ENCODE peak calls at places on chromosomes 13 and 19, in seven cellular contexts. G is DND-41, E is MM.1S, Q is IMR-90, L is SK-N-SH, F is endodermal cell, K is kidney. U is an unnamed sample.
A peak's percentile ranks its signal among the peaks of the same experiment; 100 is the strongest.

GRCh38 chr13:48266967-48267639 is 34.1 kb downstream of the ITM2B start:
- DNase-seq in G (no peak), E (no peak), Q (peak; percentile 6), L (no peak), F (no peak), K (no peak), U (no peak)

GRCh38 chr19:42433503-42434260 is 6.5 kb upstream of the LIPE start:
- DNase-seq in G (peak; percentile 39), E (peak; percentile 68), Q (peak; percentile 14), L (no peak), F (peak; percentile 93), K (peak; percentile 90), U (peak; percentile 97)

GRCh38 chr13:111874981-111875380 is 192.0 kb upstream of the SOX1 start:
- DNase-seq in G (no peak), E (no peak), Q (no peak), L (no peak), F (peak; percentile 18), K (no peak), U (no peak)

GRCh38 chr13:32947886-32948285 is 68.3 kb upstream of the KL start:
- DNase-seq in G (no peak), E (no peak), Q (no peak), L (peak; percentile 69), F (no peak), K (no peak), U (no peak)

GRCh38 chr13:27678306-27679040 is 56.8 kb downstream of the POLR1D start:
- DNase-seq in G (no peak), E (no peak), Q (peak; percentile 48), L (no peak), F (peak; percentile 50), K (no peak), U (peak; percentile 22)

GRCh38 chr13:31756346-31756745 is 17.0 kb downstream of the RXFP2 start:
- DNase-seq in G (no peak), E (no peak), Q (peak; percentile 94), L (no peak), F (no peak), K (no peak), U (no peak)

GRCh38 chr19:2755448-2755705 is 15.6 kb upstream of the SLC39A3 start:
- DNase-seq in G (no peak), E (no peak), Q (no peak), L (no peak), F (no peak), K (no peak), U (no peak)

GRCh38 chr13:106407338-106407737 is 128.1 kb downstream of the EFNB2 start:
- DNase-seq in G (no peak), E (no peak), Q (no peak), L (no peak), F (no peak), K (no peak), U (no peak)

GRCh38 chr13:105925496-105925895 is 610.0 kb downstream of the EFNB2 start:
- DNase-seq in G (no peak), E (no peak), Q (peak; percentile 83), L (no peak), F (no peak), K (no peak), U (no peak)

GRCh38 chr19:32691952-32692726 is 518 bp downstream of the NUDT19 start:
- DNase-seq in G (peak; percentile 67), E (peak; percentile 66), Q (peak; percentile 69), L (peak; percentile 81), F (peak; percentile 85), K (peak; percentile 88), U (peak; percentile 60)

GRCh38 chr19:13985771-13986347 is 20.3 kb downstream of the RFX1 start:
- DNase-seq in G (no peak), E (peak; percentile 35), Q (no peak), L (no peak), F (no peak), K (no peak), U (no peak)

GRCh38 chr13:95204231-95204765 is 97.0 kb downstream of the ABCC4 start:
- DNase-seq in G (no peak), E (no peak), Q (no peak), L (no peak), F (no peak), K (no peak), U (no peak)

GRCh38 chr13:34352958-34353357 is 535.0 kb downstream of the RFC3 start:
- DNase-seq in G (no peak), E (no peak), Q (peak; percentile 18), L (no peak), F (no peak), K (no peak), U (no peak)

GRCh38 chr19:57302020-57302465 is 18.2 kb upstream of the ZNF543 start:
- DNase-seq in G (no peak), E (no peak), Q (peak; percentile 95), L (no peak), F (no peak), K (no peak), U (no peak)

GRCh38 chr19:54186934-54187381 is 2.4 kb downstream of the MBOAT7 start:
- DNase-seq in G (no peak), E (no peak), Q (no peak), L (no peak), F (no peak), K (peak; percentile 74), U (peak; percentile 90)

GRCh38 chr13:50129923-50130685 is 114.9 kb downstream of the KCNRG start:
- DNase-seq in G (no peak), E (no peak), Q (no peak), L (peak; percentile 77), F (peak; percentile 82), K (peak; percentile 82), U (peak; percentile 29)

GRCh38 chr13:50129065-50129922 is 114.0 kb downstream of the KCNRG start:
- DNase-seq in G (no peak), E (peak; percentile 60), Q (no peak), L (no peak), F (no peak), K (peak; percentile 79), U (no peak)

GRCh38 chr13:50127726-50128291 is 112.6 kb downstream of the KCNRG start:
- DNase-seq in G (no peak), E (no peak), Q (no peak), L (no peak), F (peak; percentile 73), K (peak; percentile 80), U (peak; percentile 25)

GRCh38 chr13:50127017-50127725 is 111.9 kb downstream of the KCNRG start:
- DNase-seq in G (no peak), E (no peak), Q (peak; percentile 50), L (no peak), F (peak; percentile 77), K (peak; percentile 86), U (peak; percentile 52)

DNA sequence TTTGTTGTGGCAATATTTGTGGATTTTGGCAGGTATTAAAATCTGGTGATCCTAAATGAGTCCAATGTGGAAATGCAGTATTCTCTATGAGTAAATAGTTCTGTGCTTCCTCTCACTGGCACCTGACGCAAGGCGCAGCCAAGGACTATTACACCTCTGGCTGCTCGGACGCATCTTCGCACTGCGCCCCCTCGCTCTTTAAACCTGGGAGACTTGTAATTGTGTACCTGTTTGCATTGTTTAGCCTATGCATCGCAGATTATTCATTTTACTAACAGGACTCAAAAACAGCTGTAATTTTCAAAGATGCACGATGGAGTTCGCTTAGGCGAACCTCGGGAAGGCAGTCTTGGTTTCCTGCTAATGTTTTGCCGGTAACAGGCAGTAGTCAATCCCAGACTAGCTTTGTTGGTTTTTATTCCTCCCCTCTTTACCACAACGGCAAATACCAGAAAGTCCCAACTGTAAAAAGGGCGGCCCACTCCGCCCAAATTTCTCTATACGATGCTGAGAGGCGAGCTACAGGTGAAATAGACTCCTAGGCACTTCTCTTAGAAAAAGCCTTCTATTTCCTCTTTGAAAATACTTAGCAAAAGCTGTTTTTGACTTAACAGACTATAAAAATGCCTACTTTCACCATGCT is 113.3 kb downstream of the KCNRG start:
- DNase-seq in G (no peak), E (peak; percentile 34), Q (no peak), L (no peak), F (peak; percentile 65), K (peak; percentile 46), U (no peak)
- H3K4me1 ChIP-seq in G (peaks cover 22% of the 10 kb centered on the region), E (peaks cover 22% of the 10 kb centered on the region), Q (peaks cover 6% of the 10 kb centered on the region), L (peaks cover 8% of the 10 kb centered on the region), F (peaks cover 23% of the 10 kb centered on the region), K (peaks cover 16% of the 10 kb centered on the region), U (peaks cover 29% of the 10 kb centered on the region)

GRCh38 chr19:861099-861755 is 1.8 kb downstream of the CFD start:
- DNase-seq in G (no peak), E (no peak), Q (no peak), L (no peak), F (no peak), K (no peak), U (no peak)

GRCh38 chr19:861756-862528 is 2.5 kb downstream of the CFD start:
- DNase-seq in G (peak; percentile 60), E (peak; percentile 66), Q (no peak), L (peak; percentile 95), F (peak; percentile 97), K (peak; percentile 89), U (peak; percentile 76)

GRCh38 chr19:858868-859843 is at the start of gene CFD:
- DNase-seq in G (no peak), E (no peak), Q (no peak), L (peak; percentile 51), F (no peak), K (peak; percentile 87), U (peak; percentile 58)

GRCh38 chr19:862529-863304 is 3.3 kb downstream of the CFD start:
- DNase-seq in G (peak; percentile 60), E (peak; percentile 73), Q (peak; percentile 17), L (peak; percentile 91), F (peak; percentile 95), K (peak; percentile 92), U (peak; percentile 74)

GRCh38 chr19:860481-861098 is 1.1 kb downstream of the CFD start:
- DNase-seq in G (peak; percentile 53), E (peak; percentile 69), Q (peak; percentile 75), L (peak; percentile 83), F (peak; percentile 80), K (peak; percentile 93), U (peak; percentile 71)
- H3K9ac ChIP-seq in G (no peak overlapping the region), E (no peak overlapping the region), Q (no peak overlapping the region), L (no peak overlapping the region), F (no peak overlapping the region), K (no peak overlapping the region), U (peak overlapping the region; percentile 76)

GRCh38 chr13:101298517-101298916 is 117.8 kb downstream of the NALCN start:
- DNase-seq in G (no peak), E (no peak), Q (no peak), L (no peak), F (no peak), K (no peak), U (no peak)

GRCh38 chr13:101301053-101301452 is 115.3 kb downstream of the NALCN start:
- DNase-seq in G (no peak), E (no peak), Q (no peak), L (no peak), F (peak; percentile 57), K (no peak), U (no peak)

GRCh38 chr13:101292711-101293110 is 123.6 kb downstream of the NALCN start:
- DNase-seq in G (no peak), E (no peak), Q (peak; percentile 60), L (no peak), F (no peak), K (no peak), U (no peak)

GRCh38 chr13:101300531-101300930 is 115.8 kb downstream of the NALCN start:
- DNase-seq in G (no peak), E (no peak), Q (no peak), L (no peak), F (no peak), K (no peak), U (no peak)

GRCh38 chr13:101297794-101298193 is 118.5 kb downstream of the NALCN start:
- DNase-seq in G (no peak), E (no peak), Q (no peak), L (no peak), F (no peak), K (no peak), U (no peak)
- TF ChIP-seq CTCF in G (no peak), E (no peak), Q (no peak), L (no peak), F (no peak), K (no peak), U (no peak)

GRCh38 chr19:22545751-22546150 is 88.4 kb upstream of the ZNF492 start:
- DNase-seq in G (peak; percentile 53), E (peak; percentile 42), Q (no peak), L (peak; percentile 40), F (peak; percentile 80), K (no peak), U (peak; percentile 27)
- H3K4me1 ChIP-seq in G (no peaks in the 10 kb centered on the region), E (no peaks in the 10 kb centered on the region), Q (no peaks in the 10 kb centered on the region), L (no peaks in the 10 kb centered on the region), F (no peaks in the 10 kb centered on the region), K (no peaks in the 10 kb centered on the region), U (no peaks in the 10 kb centered on the region)